ENCODE peak calls at places on chromosome 13, in nine cellular contexts. One of them, this sample, is unnamed.

GRCh38 chr13:32538234-32538620 is 368 bp downstream of the N4BP2L2 start:
- DNase-seq in Peyer's patch: peak; percentile 63
- DNase-seq in pancreas: no peak
- DNase-seq in transverse colon: no peak
- DNase-seq in A549: no peak
- DNase-seq in CD8-positive, alpha-beta memory T cell: no peak
- DNase-seq in breast epithelium: peak; percentile 26
- DNase-seq in neuronal stem cell: no peak
- DNase-seq in left ventricle myocardium inferior: peak; percentile 18
- DNase-seq in this sample: no peak

GRCh38 chr13:101700598-101700997 is 248.1 kb downstream of the ITGBL1 start:
- DNase-seq in Peyer's patch: no peak
- DNase-seq in pancreas: no peak
- DNase-seq in transverse colon: no peak
- DNase-seq in A549: no peak
- DNase-seq in CD8-positive, alpha-beta memory T cell: no peak
- DNase-seq in breast epithelium: peak; percentile 20
- DNase-seq in neuronal stem cell: no peak
- DNase-seq in left ventricle myocardium inferior: no peak
- DNase-seq in this sample: no peak

GRCh38 chr13:109288151-109288709 is 498.2 kb downstream of the IRS2 start:
- DNase-seq in Peyer's patch: no peak
- DNase-seq in pancreas: no peak
- DNase-seq in transverse colon: no peak
- DNase-seq in A549: no peak
- DNase-seq in CD8-positive, alpha-beta memory T cell: no peak
- DNase-seq in breast epithelium: peak; percentile 20
- DNase-seq in neuronal stem cell: no peak
- DNase-seq in left ventricle myocardium inferior: no peak
- DNase-seq in this sample: no peak

GRCh38 chr13:24135674-24136300 is 24.7 kb upstream of the SPATA13 start:
- DNase-seq in Peyer's patch: no peak
- DNase-seq in pancreas: no peak
- DNase-seq in transverse colon: no peak
- DNase-seq in A549: no peak
- DNase-seq in CD8-positive, alpha-beta memory T cell: no peak
- DNase-seq in breast epithelium: no peak
- DNase-seq in neuronal stem cell: no peak
- DNase-seq in left ventricle myocardium inferior: no peak
- DNase-seq in this sample: no peak

GRCh38 chr13:83773961-83774360 is 108.3 kb downstream of the SLITRK1 start:
- DNase-seq in Peyer's patch: no peak
- DNase-seq in pancreas: no peak
- DNase-seq in transverse colon: no peak
- DNase-seq in A549: no peak
- DNase-seq in CD8-positive, alpha-beta memory T cell: no peak
- DNase-seq in breast epithelium: no peak
- DNase-seq in neuronal stem cell: no peak
- DNase-seq in left ventricle myocardium inferior: no peak
- DNase-seq in this sample: no peak

GRCh38 chr13:35697281-35697680 is 220.8 kb upstream of the MAB21L1 start:
- DNase-seq in Peyer's patch: no peak
- DNase-seq in pancreas: no peak
- DNase-seq in transverse colon: no peak
- DNase-seq in A549: no peak
- DNase-seq in CD8-positive, alpha-beta memory T cell: no peak
- DNase-seq in breast epithelium: no peak
- DNase-seq in neuronal stem cell: no peak
- DNase-seq in left ventricle myocardium inferior: no peak
- DNase-seq in this sample: no peak

GRCh38 chr13:97901716-97902115 is 51.8 kb upstream of the IPO5 start:
- DNase-seq in Peyer's patch: no peak
- DNase-seq in pancreas: no peak
- DNase-seq in transverse colon: no peak
- DNase-seq in A549: no peak
- DNase-seq in CD8-positive, alpha-beta memory T cell: no peak
- DNase-seq in breast epithelium: no peak
- DNase-seq in neuronal stem cell: no peak
- DNase-seq in left ventricle myocardium inferior: no peak
- DNase-seq in this sample: no peak

GRCh38 chr13:81726037-81726726 is 1385.3 kb upstream of the SPRY2 start:
- DNase-seq in Peyer's patch: no peak
- DNase-seq in pancreas: no peak
- DNase-seq in transverse colon: no peak
- DNase-seq in A549: no peak
- DNase-seq in CD8-positive, alpha-beta memory T cell: no peak
- DNase-seq in breast epithelium: no peak
- DNase-seq in neuronal stem cell: no peak
- DNase-seq in left ventricle myocardium inferior: no peak
- DNase-seq in this sample: no peak

GRCh38 chr13:66532146-66532545 is 698.0 kb downstream of the PCDH9 start:
- DNase-seq in Peyer's patch: no peak
- DNase-seq in pancreas: no peak
- DNase-seq in transverse colon: no peak
- DNase-seq in A549: peak; percentile 26
- DNase-seq in CD8-positive, alpha-beta memory T cell: no peak
- DNase-seq in breast epithelium: no peak
- DNase-seq in neuronal stem cell: no peak
- DNase-seq in left ventricle myocardium inferior: no peak
- DNase-seq in this sample: no peak

GRCh38 chr13:32040689-32041088 is 9.1 kb downstream of the FRY start:
- DNase-seq in Peyer's patch: no peak
- DNase-seq in pancreas: no peak
- DNase-seq in transverse colon: no peak
- DNase-seq in A549: no peak
- DNase-seq in CD8-positive, alpha-beta memory T cell: no peak
- DNase-seq in breast epithelium: no peak
- DNase-seq in neuronal stem cell: no peak
- DNase-seq in left ventricle myocardium inferior: no peak
- DNase-seq in this sample: no peak

GRCh38 chr13:45879666-45880065 is 28.1 kb upstream of the SIAH3 start:
- DNase-seq in Peyer's patch: no peak
- DNase-seq in pancreas: no peak
- DNase-seq in transverse colon: peak; percentile 10
- DNase-seq in A549: peak; percentile 25
- DNase-seq in CD8-positive, alpha-beta memory T cell: no peak
- DNase-seq in breast epithelium: peak; percentile 84
- DNase-seq in neuronal stem cell: no peak
- DNase-seq in left ventricle myocardium inferior: peak; percentile 65
- DNase-seq in this sample: no peak

GRCh38 chr13:74978596-74978995 is 503.4 kb downstream of the TBC1D4 start:
- DNase-seq in Peyer's patch: no peak
- DNase-seq in pancreas: no peak
- DNase-seq in transverse colon: no peak
- DNase-seq in A549: no peak
- DNase-seq in CD8-positive, alpha-beta memory T cell: no peak
- DNase-seq in breast epithelium: no peak
- DNase-seq in neuronal stem cell: no peak
- DNase-seq in left ventricle myocardium inferior: no peak
- DNase-seq in this sample: no peak

GRCh38 chr13:32783067-32783466 is 196.8 kb downstream of the PDS5B start:
- DNase-seq in Peyer's patch: no peak
- DNase-seq in pancreas: no peak
- DNase-seq in transverse colon: no peak
- DNase-seq in A549: no peak
- DNase-seq in CD8-positive, alpha-beta memory T cell: no peak
- DNase-seq in breast epithelium: no peak
- DNase-seq in neuronal stem cell: no peak
- DNase-seq in left ventricle myocardium inferior: no peak
- DNase-seq in this sample: no peak

DNA sequence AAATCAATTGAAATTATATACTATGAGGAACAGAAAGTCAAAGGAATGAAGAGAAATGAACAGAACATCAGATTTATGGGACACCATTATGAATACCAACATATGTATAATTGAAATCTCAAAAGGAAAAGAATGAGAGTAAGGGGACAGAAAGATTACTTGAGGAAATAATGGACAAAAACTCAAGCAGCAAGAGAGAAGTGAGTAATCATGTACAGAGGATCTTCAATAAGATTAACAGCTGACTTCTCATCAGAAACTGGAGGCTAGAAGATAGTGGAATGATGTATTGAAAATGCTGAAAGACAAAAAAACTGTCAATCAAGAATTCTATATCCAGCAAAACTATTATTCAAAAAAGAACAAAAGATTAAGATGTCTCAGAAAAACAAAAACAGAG is 10.4 kb downstream of the MTUS2 start:
- DNase-seq in Peyer's patch: no peak
- DNase-seq in pancreas: no peak
- DNase-seq in transverse colon: no peak
- DNase-seq in A549: no peak
- DNase-seq in CD8-positive, alpha-beta memory T cell: no peak
- DNase-seq in breast epithelium: no peak
- DNase-seq in neuronal stem cell: no peak
- DNase-seq in left ventricle myocardium inferior: no peak
- DNase-seq in this sample: no peak
- H3K9me3 ChIP-seq in Peyer's patch: peaks cover 18% of the 10 kb centered on the region
- H3K9me3 ChIP-seq in pancreas: no peaks in the 10 kb centered on the region
- H3K9me3 ChIP-seq in transverse colon: peaks cover 12% of the 10 kb centered on the region
- H3K9me3 ChIP-seq in A549: peaks cover 4% of the 10 kb centered on the region
- H3K9me3 ChIP-seq in CD8-positive, alpha-beta memory T cell: no peaks in the 10 kb centered on the region
- H3K9me3 ChIP-seq in breast epithelium: peaks cover 13% of the 10 kb centered on the region
- H3K9me3 ChIP-seq in neuronal stem cell: peaks cover 3% of the 10 kb centered on the region
- H3K9me3 ChIP-seq in left ventricle myocardium inferior: peaks cover 49% of the 10 kb centered on the region
- H3K9me3 ChIP-seq in this sample: peaks cover 26% of the 10 kb centered on the region

GRCh38 chr13:30908416-30908980 is 2.4 kb downstream of the MEDAG start:
- DNase-seq in Peyer's patch: no peak
- DNase-seq in pancreas: no peak
- DNase-seq in transverse colon: no peak
- DNase-seq in A549: no peak
- DNase-seq in CD8-positive, alpha-beta memory T cell: no peak
- DNase-seq in breast epithelium: no peak
- DNase-seq in neuronal stem cell: no peak
- DNase-seq in left ventricle myocardium inferior: peak; percentile 47
- DNase-seq in this sample: no peak

GRCh38 chr13:30905932-30906383 is at the start of gene MEDAG:
- DNase-seq in Peyer's patch: no peak
- DNase-seq in pancreas: peak; percentile 19
- DNase-seq in transverse colon: peak; percentile 17
- DNase-seq in A549: no peak
- DNase-seq in CD8-positive, alpha-beta memory T cell: no peak
- DNase-seq in breast epithelium: peak; percentile 37
- DNase-seq in neuronal stem cell: no peak
- DNase-seq in left ventricle myocardium inferior: peak; percentile 85
- DNase-seq in this sample: no peak

GRCh38 chr13:30907167-30907761 is 1.2 kb downstream of the MEDAG start:
- DNase-seq in Peyer's patch: no peak
- DNase-seq in pancreas: no peak
- DNase-seq in transverse colon: no peak
- DNase-seq in A549: no peak
- DNase-seq in CD8-positive, alpha-beta memory T cell: no peak
- DNase-seq in breast epithelium: no peak
- DNase-seq in neuronal stem cell: no peak
- DNase-seq in left ventricle myocardium inferior: no peak
- DNase-seq in this sample: no peak

GRCh38 chr13:30904043-30904442 is 2.0 kb upstream of the MEDAG start:
- DNase-seq in Peyer's patch: no peak
- DNase-seq in pancreas: no peak
- DNase-seq in transverse colon: no peak
- DNase-seq in A549: no peak
- DNase-seq in CD8-positive, alpha-beta memory T cell: no peak
- DNase-seq in breast epithelium: no peak
- DNase-seq in neuronal stem cell: no peak
- DNase-seq in left ventricle myocardium inferior: no peak
- DNase-seq in this sample: no peak

GRCh38 chr13:30906411-30906990 is 430 bp downstream of the MEDAG start:
- DNase-seq in Peyer's patch: no peak
- DNase-seq in pancreas: no peak
- DNase-seq in transverse colon: no peak
- DNase-seq in A549: no peak
- DNase-seq in CD8-positive, alpha-beta memory T cell: no peak
- DNase-seq in breast epithelium: no peak
- DNase-seq in neuronal stem cell: no peak
- DNase-seq in left ventricle myocardium inferior: no peak
- DNase-seq in this sample: no peak
- H3K4me3 ChIP-seq in Peyer's patch: peak overlapping the region; percentile 34
- H3K4me3 ChIP-seq in pancreas: no peak overlapping the region
- H3K4me3 ChIP-seq in transverse colon: peak overlapping the region; percentile 40
- H3K4me3 ChIP-seq in A549: peak overlapping the region; percentile 40
- H3K4me3 ChIP-seq in CD8-positive, alpha-beta memory T cell: no peak overlapping the region
- H3K4me3 ChIP-seq in breast epithelium: peak overlapping the region; percentile 79
- H3K4me3 ChIP-seq in neuronal stem cell: peak overlapping the region; percentile 76
- H3K4me3 ChIP-seq in left ventricle myocardium inferior: peak overlapping the region; percentile 71
- H3K4me3 ChIP-seq in this sample: no peak overlapping the region

DNA sequence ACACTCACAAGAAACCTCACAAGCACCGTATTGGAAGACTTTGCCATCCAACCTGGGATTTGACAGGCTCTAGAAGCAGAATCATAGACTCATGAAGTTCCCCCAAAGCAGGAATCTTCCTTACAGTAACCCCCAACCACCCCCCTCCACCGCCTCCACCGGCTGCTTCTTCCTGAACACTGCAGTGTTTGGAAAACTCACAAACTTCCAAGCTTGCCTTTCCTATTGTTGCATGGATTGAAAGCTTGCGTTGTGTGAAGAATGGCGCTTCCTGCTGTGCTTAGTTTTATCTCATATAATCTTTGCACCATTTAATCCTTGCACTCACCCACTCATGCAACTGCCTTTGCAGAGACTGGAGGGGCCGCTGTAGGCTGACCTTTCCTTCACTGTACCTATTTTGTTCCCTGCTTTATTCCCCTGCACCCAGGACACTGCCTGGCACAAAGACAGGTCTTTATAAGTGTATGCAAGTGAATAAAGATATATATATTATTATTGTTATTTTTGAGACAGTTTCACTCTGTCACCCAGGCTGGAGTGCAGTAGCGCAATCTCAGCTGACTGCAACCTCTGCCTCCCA is 3.7 kb downstream of the ALOX5AP start:
- DNase-seq in Peyer's patch: no peak
- DNase-seq in pancreas: no peak
- DNase-seq in transverse colon: no peak
- DNase-seq in A549: no peak
- DNase-seq in CD8-positive, alpha-beta memory T cell: no peak
- DNase-seq in breast epithelium: no peak
- DNase-seq in neuronal stem cell: no peak
- DNase-seq in left ventricle myocardium inferior: no peak
- DNase-seq in this sample: no peak
- H3K4me1 ChIP-seq in Peyer's patch: no peaks in the 10 kb centered on the region
- H3K4me1 ChIP-seq in pancreas: no peaks in the 10 kb centered on the region
- H3K4me1 ChIP-seq in transverse colon: peaks cover 33% of the 10 kb centered on the region
- H3K4me1 ChIP-seq in A549: peaks cover 58% of the 10 kb centered on the region
- H3K4me1 ChIP-seq in CD8-positive, alpha-beta memory T cell: peaks cover 80% of the 10 kb centered on the region
- H3K4me1 ChIP-seq in breast epithelium: peaks cover 6% of the 10 kb centered on the region
- H3K4me1 ChIP-seq in neuronal stem cell: peaks cover 3% of the 10 kb centered on the region
- H3K4me1 ChIP-seq in left ventricle myocardium inferior: peaks cover 13% of the 10 kb centered on the region
- H3K4me1 ChIP-seq in this sample: peaks cover 78% of the 10 kb centered on the region

DNA sequence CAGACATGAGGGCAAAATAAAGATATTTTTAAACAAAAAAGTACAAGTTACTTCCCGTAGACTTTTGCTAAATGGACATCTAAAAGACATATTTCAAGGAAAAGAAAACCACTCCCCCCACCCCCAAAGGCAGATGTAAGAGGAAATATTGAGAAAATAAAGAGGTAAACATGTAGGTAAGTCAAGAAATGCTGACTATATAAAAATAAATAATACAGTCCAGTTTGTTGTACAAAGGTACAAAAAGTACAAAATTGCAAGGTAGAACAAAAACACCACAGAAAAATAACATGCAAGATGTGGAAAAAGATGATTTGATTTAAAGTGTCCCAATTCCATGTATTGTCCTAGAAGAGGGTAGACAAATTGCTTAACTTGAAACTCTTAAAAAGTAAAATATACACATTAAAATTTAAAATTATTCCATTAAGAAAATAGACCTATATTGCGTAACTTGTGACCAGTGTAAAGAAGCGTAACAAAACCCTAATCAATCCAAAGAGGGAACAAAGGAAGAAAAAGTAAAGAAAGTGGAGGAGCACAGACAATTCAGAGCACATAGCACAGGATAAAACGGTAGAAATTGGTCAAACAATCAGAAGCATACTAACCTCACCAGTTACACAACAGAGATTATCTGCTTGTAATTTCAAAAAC is 58.4 kb upstream of the FAM216B start:
- DNase-seq in Peyer's patch: no peak
- DNase-seq in pancreas: no peak
- DNase-seq in transverse colon: no peak
- DNase-seq in A549: no peak
- DNase-seq in CD8-positive, alpha-beta memory T cell: no peak
- DNase-seq in breast epithelium: no peak
- DNase-seq in neuronal stem cell: no peak
- DNase-seq in left ventricle myocardium inferior: no peak
- DNase-seq in this sample: no peak
- H3K9me3 ChIP-seq in Peyer's patch: no peaks in the 10 kb centered on the region
- H3K9me3 ChIP-seq in pancreas: no peaks in the 10 kb centered on the region
- H3K9me3 ChIP-seq in transverse colon: no peaks in the 10 kb centered on the region
- H3K9me3 ChIP-seq in A549: no peaks in the 10 kb centered on the region
- H3K9me3 ChIP-seq in CD8-positive, alpha-beta memory T cell: no peaks in the 10 kb centered on the region
- H3K9me3 ChIP-seq in breast epithelium: no peaks in the 10 kb centered on the region
- H3K9me3 ChIP-seq in neuronal stem cell: no peaks in the 10 kb centered on the region
- H3K9me3 ChIP-seq in left ventricle myocardium inferior: peaks cover 13% of the 10 kb centered on the region
- H3K9me3 ChIP-seq in this sample: no peaks in the 10 kb centered on the region

This sample was measured in CD4-positive, CD25-positive, alpha-beta regulatory T cell.